ENCODE peak calls at places on chromosome X, in ten cellular contexts. N is colonic mucosa, A is suprapubic skin, U is cardiac fibroblast, P is choroid plexus epithelial cell, F is PC-3, W is ascending aorta, J is AG09309, T is upper lobe of right lung, C is ovary. Z is an unnamed sample.

GRCh38 chrX:49053223-49054072 is 5.4 kb upstream of the CCDC120 start:
- DNase-seq in W (peak), N (no peak), T (peak), J (no peak), P (peak), F (peak), C (peak), A (no peak), U (peak), Z (no peak)

GRCh38 chrX:23742174-23742692 is 843 bp downstream of the ACOT9 start:
- DNase-seq in N (peak), P (peak), U (peak), T (no peak), C (peak), A (peak), F (peak), J (peak), W (peak), Z (peak)

GRCh38 chrX:117834076-117834475 is 282.5 kb downstream of the KLHL13 start:
- DNase-seq in J (no peak), N (no peak), U (no peak), A (no peak), W (no peak), P (no peak), C (no peak), F (no peak), T (no peak), Z (no peak)

GRCh38 chrX:11557120-11557519 is 108.6 kb downstream of the ARHGAP6 start:
- DNase-seq in J (peak), C (no peak), P (peak), A (no peak), W (no peak), F (peak), T (no peak), N (no peak), U (peak), Z (peak)

GRCh38 chrX:135389717-135390116 is 32.0 kb upstream of the SMIM10L2A start:
- DNase-seq in P (no peak), J (no peak), W (no peak), N (no peak), U (peak), F (peak), T (no peak), A (no peak), C (no peak), Z (no peak)

GRCh38 chrX:148885203-148885602 is 384.8 kb downstream of the AFF2 start:
- DNase-seq in P (no peak), J (no peak), F (no peak), N (no peak), W (no peak), C (no peak), T (no peak), U (no peak), A (no peak), Z (no peak)

GRCh38 chrX:68938244-68939004 is 109.6 kb downstream of the EFNB1 start:
- DNase-seq in C (peak), P (peak), J (no peak), W (peak), A (peak), F (no peak), T (no peak), U (peak), N (peak), Z (no peak)

GRCh38 chrX:41984628-41985027 is 61.3 kb upstream of the CASK start:
- DNase-seq in A (no peak), F (peak), C (no peak), U (no peak), T (no peak), P (no peak), J (peak), N (peak), W (no peak), Z (no peak)

GRCh38 chrX:9390121-9390520 is 74.7 kb upstream of the TBL1X start:
- DNase-seq in P (peak), W (no peak), F (no peak), U (no peak), J (no peak), T (no peak), A (no peak), C (no peak), N (no peak), Z (peak)

GRCh38 chrX:22300130-22300529 is 27.4 kb downstream of the CBLL2 start:
- DNase-seq in T (no peak), J (peak), U (peak), W (no peak), F (peak), P (peak), A (no peak), N (no peak), C (no peak), Z (peak)

GRCh38 chrX:21975827-21976226 is 35.3 kb downstream of the SMS start:
- DNase-seq in C (no peak), U (peak), T (no peak), W (no peak), J (peak), A (no peak), F (peak), P (peak), N (no peak), Z (peak)

GRCh38 chrX:18099745-18100144 is 120.9 kb downstream of the BEND2 start:
- DNase-seq in P (no peak), C (no peak), J (no peak), F (peak), W (no peak), N (no peak), A (no peak), T (no peak), U (no peak), Z (no peak)

GRCh38 chrX:18354369-18355329 is at the start of gene SCML2:
- DNase-seq in U (peak), P (peak), N (peak), T (peak), J (no peak), A (no peak), C (peak), F (peak), W (no peak), Z (peak)

GRCh38 chrX:101220881-101221280 is 1.3 kb downstream of the DRP2 start:
- DNase-seq in P (no peak), C (no peak), J (no peak), W (no peak), U (no peak), A (no peak), N (peak), F (no peak), T (no peak), Z (no peak)

GRCh38 chrX:151488677-151489076 is 74.8 kb upstream of the PASD1 start:
- DNase-seq in C (no peak), F (no peak), T (no peak), N (no peak), W (no peak), J (no peak), A (no peak), U (no peak), P (peak), Z (no peak)

GRCh38 chrX:47664737-47665136 is 5.8 kb upstream of the UXT start:
- DNase-seq in A (no peak), J (no peak), U (peak), W (no peak), T (no peak), P (peak), C (no peak), F (no peak), N (no peak), Z (no peak)

GRCh38 chrX:38468758-38469157 is 92.6 kb upstream of the TSPAN7 start:
- DNase-seq in W (no peak), U (no peak), N (no peak), P (no peak), A (no peak), F (no peak), C (no peak), T (no peak), J (no peak), Z (no peak)

GRCh38 chrX:16239211-16239610 is 71.9 kb downstream of the MAGEB17 start:
- DNase-seq in T (no peak), J (peak), N (no peak), A (no peak), P (peak), C (no peak), F (peak), U (peak), W (no peak), Z (peak)

GRCh38 chrX:155134255-155134654 is 62.9 kb downstream of the BRCC3 start:
- DNase-seq in U (no peak), W (no peak), A (no peak), P (no peak), T (no peak), J (no peak), N (no peak), C (no peak), F (no peak), Z (no peak)

DNA sequence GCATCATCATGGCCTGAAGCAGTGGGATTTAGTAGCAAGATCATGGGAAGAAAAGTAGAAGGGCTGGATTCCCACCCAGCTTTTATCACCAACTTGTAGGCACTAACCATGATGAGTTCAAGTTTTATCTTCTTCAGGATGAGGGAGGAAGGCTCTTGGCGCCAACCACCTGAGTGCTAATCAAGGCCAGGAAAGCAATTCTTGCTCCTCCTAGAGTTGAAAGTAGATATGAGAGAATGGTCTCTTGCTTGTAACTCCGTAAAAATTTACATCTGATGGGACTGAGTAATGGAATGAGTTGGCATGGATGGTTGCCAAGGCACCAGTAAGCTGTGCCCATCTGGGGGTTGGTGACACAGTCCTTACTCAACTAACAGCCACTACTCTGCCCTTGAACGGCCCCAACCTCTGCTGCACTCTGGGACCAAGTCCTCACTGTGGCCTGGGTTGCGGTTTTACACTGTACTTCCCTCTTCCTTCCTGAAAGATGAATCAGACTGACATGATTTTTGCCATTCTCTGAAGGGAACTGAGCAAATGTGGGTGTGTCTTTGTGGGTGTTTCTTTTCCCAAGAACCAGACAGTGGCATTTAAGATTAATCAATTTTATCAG is 39.4 kb upstream of the NDP start:
- DNase-seq in U (peak), C (no peak), J (peak), T (peak), N (no peak), A (peak), P (peak), F (peak), W (peak), Z (peak)
- TF ChIP-seq CTCF in U (no peak), C (no peak), J (peak), T (no peak), N (no peak), A (no peak), P (no peak), F (peak), W (no peak), Z (peak)

GRCh38 chrX:88135735-88136134 is 611.3 kb upstream of the CPXCR1 start:
- DNase-seq in N (no peak), J (no peak), C (no peak), P (peak), U (no peak), A (no peak), F (peak), T (no peak), W (no peak), Z (no peak)
- TF ChIP-seq CTCF in N (no peak), J (no peak), C (no peak), P (no peak), U (no peak), A (no peak), F (peak), T (peak), W (no peak), Z (peak)

GRCh38 chrX:1358793-1359476 is 22.4 kb downstream of the IL3RA start:
- DNase-seq in J (no peak), A (no peak), T (no peak), N (no peak), P (no peak), F (no peak), W (no peak), C (no peak), U (no peak), Z (no peak)

GRCh38 chrX:1361275-1361674 is 24.7 kb downstream of the IL3RA start:
- DNase-seq in W (no peak), A (no peak), N (no peak), C (no peak), J (no peak), P (no peak), U (no peak), F (no peak), T (no peak), Z (no peak)

GRCh38 chrX:1359477-1359873 is 22.9 kb downstream of the IL3RA start:
- DNase-seq in T (no peak), N (no peak), F (no peak), C (no peak), W (no peak), U (no peak), P (no peak), A (no peak), J (no peak), Z (no peak)

GRCh38 chrX:1360171-1360570 is 23.6 kb downstream of the IL3RA start:
- DNase-seq in W (no peak), U (no peak), A (no peak), J (no peak), F (no peak), T (no peak), P (no peak), N (no peak), C (no peak), Z (no peak)

GRCh38 chrX:1361910-1362309 is 25.3 kb downstream of the IL3RA start:
- DNase-seq in J (no peak), N (no peak), W (no peak), A (no peak), T (no peak), F (no peak), C (no peak), P (no peak), U (no peak), Z (no peak)
- TF ChIP-seq CTCF in J (no peak), N (no peak), W (no peak), A (no peak), T (no peak), F (no peak), C (no peak), P (no peak), U (no peak), Z (no peak)

GRCh38 chrX:132414404-132414803 is 74.4 kb downstream of the MBNL3 start:
- DNase-seq in J (no peak), T (no peak), P (no peak), A (no peak), F (no peak), C (no peak), W (no peak), N (no peak), U (no peak), Z (no peak)

GRCh38 chrX:132415012-132415411 is 73.8 kb downstream of the MBNL3 start:
- DNase-seq in F (no peak), N (no peak), U (no peak), T (no peak), A (no peak), P (no peak), W (no peak), C (no peak), J (no peak), Z (no peak)

GRCh38 chrX:132411310-132411977 is 77.4 kb downstream of the MBNL3 start:
- DNase-seq in F (no peak), A (no peak), P (no peak), T (no peak), J (no peak), N (no peak), U (no peak), C (no peak), W (no peak), Z (no peak)

GRCh38 chrX:132412208-132412607 is 76.6 kb downstream of the MBNL3 start:
- DNase-seq in U (no peak), W (no peak), N (no peak), F (no peak), P (peak), C (no peak), T (no peak), J (no peak), A (no peak), Z (no peak)

DNA sequence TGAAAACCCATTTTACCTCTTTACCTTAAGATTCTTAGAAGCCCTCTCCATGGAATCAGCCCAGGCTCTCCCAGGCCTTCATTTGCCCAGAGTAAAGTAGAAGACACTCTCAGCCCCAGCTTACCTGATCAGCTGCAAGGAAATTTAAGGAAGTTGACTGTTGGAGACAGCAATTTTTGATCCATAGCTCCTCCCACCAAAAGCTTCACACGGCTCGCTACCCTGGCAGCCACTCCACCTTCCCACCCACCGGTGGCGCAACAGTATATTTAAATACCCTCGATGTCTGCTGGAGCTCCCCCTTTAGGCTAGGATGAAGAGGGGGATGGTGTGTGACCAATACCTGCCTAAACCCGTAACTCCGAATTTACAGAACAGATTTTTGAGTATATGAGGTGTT is 75.4 kb downstream of the MBNL3 start:
- DNase-seq in F (no peak), W (no peak), J (no peak), C (no peak), A (no peak), T (no peak), P (no peak), N (no peak), U (no peak), Z (no peak)
- TF ChIP-seq CTCF in F (no peak), W (no peak), J (no peak), C (no peak), A (no peak), T (no peak), P (no peak), N (no peak), U (no peak), Z (no peak)

GRCh38 chrX:140817943-140818342 is 108.4 kb downstream of the LINC00632 start:
- DNase-seq in F (peak), P (peak), T (no peak), U (peak), A (no peak), N (no peak), C (no peak), J (peak), W (no peak), Z (peak)
- TF ChIP-seq CTCF in F (peak), P (peak), T (peak), U (peak), A (no peak), N (peak), C (no peak), J (peak), W (peak), Z (peak)

DNA sequence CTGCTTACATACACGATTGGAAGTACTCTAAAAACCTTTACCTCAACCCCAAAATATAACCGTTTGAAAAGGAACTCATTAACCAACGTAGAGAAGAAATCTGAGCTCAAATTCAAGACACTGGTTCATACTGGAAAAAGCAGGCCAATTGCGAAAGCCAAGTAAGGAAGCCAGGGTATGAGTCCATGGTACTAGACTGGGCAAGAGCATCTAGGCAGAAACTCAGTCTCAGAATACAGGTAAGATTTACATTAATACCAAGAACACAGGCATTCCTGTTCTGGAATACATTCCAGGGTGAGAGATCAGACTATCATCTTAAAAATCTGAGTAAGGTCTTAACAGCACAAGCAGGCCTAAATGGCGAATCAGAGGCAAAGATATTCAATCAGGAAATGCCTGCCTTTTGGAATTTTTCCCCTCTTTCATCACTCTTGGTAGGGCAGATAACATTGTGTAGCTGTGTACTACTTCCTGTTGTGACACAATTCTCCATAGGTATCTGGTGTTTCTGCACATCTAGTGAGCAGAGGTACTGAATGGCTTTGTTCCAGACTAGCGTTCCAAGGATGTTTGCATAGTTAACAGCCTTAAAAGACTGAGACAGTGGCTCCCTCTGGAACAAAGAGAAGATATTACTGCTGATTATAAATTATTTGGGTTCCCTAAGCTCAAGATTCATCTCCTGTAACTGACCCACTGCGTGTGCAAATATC is 311.3 kb downstream of the PCDH19 start:
- DNase-seq in J (no peak), U (peak), W (no peak), N (no peak), A (no peak), P (peak), T (no peak), C (no peak), F (no peak), Z (no peak)
- TF ChIP-seq CTCF in J (no peak), U (no peak), W (no peak), N (no peak), A (no peak), P (no peak), T (no peak), C (no peak), F (no peak), Z (no peak)

Z was measured in HFFc6.